ENCODE peak calls at places on chromosome 21, in eight cellular contexts. V is HCT116, U is thoracic aorta, O is H9, R is ovary, W is breast epithelium, N is endothelial cell, L is psoas muscle. G is an unnamed sample.

GRCh38 chr21:22311741-22312462 is 1313.7 kb downstream of the NCAM2 start:
- DNase-seq in U (no peak), L (no peak), N (no peak), W (no peak), V (no peak), R (no peak), O (no peak), G (no peak)

GRCh38 chr21:27196651-27197050 is 229.8 kb upstream of the ADAMTS5 start:
- DNase-seq in W (no peak), V (no peak), L (no peak), R (no peak), O (no peak), N (no peak), U (no peak), G (no peak)

GRCh38 chr21:40053007-40053406 is 185.8 kb downstream of the PCP4 start:
- DNase-seq in O (no peak), R (no peak), W (peak), V (no peak), U (peak), N (no peak), L (peak), G (no peak)

GRCh38 chr21:17406202-17406601 is 106.6 kb upstream of the CXADR start:
- DNase-seq in N (no peak), L (no peak), W (no peak), O (no peak), R (no peak), U (no peak), V (no peak), G (no peak)

GRCh38 chr21:25578070-25578961 is 29.0 kb downstream of the MRPL39 start:
- DNase-seq in O (no peak), N (no peak), L (no peak), W (no peak), U (no peak), R (no peak), V (no peak), G (no peak)

GRCh38 chr21:38538353-38538752 is 40.1 kb upstream of the ERG start:
- DNase-seq in L (no peak), N (no peak), W (no peak), U (no peak), V (no peak), O (no peak), R (no peak), G (no peak)

GRCh38 chr21:18677632-18678031 is 274.0 kb upstream of the TMPRSS15 start:
- DNase-seq in U (no peak), W (no peak), O (no peak), R (no peak), N (no peak), V (no peak), L (no peak), G (no peak)

GRCh38 chr21:22791986-22792560 is 1793.9 kb downstream of the NCAM2 start:
- DNase-seq in U (no peak), W (no peak), N (peak), L (no peak), V (no peak), O (no peak), R (no peak), G (no peak)

GRCh38 chr21:42847726-42848125 is 31.6 kb downstream of the WDR4 start:
- DNase-seq in L (no peak), W (no peak), O (no peak), R (no peak), V (no peak), N (no peak), U (no peak), G (no peak)

GRCh38 chr21:44011774-44012473 is at the start of gene TRAPPC10:
- DNase-seq in O (peak), N (peak), R (peak), U (peak), V (peak), W (peak), L (peak), G (peak)

GRCh38 chr21:44010429-44010828 is 1.7 kb upstream of the TRAPPC10 start:
- DNase-seq in V (no peak), O (peak), W (no peak), N (no peak), R (no peak), L (no peak), U (no peak), G (no peak)

GRCh38 chr21:44011123-44011773 is 861 bp upstream of the TRAPPC10 start:
- DNase-seq in U (no peak), R (no peak), L (no peak), N (no peak), V (no peak), W (no peak), O (peak), G (no peak)

GRCh38 chr21:44013380-44014088 is 1.4 kb downstream of the TRAPPC10 start:
- DNase-seq in N (peak), V (no peak), L (no peak), W (no peak), O (no peak), R (no peak), U (no peak), G (no peak)

GRCh38 chr21:44012474-44013379 is 618 bp downstream of the TRAPPC10 start:
- DNase-seq in V (no peak), O (peak), R (peak), U (no peak), N (peak), L (peak), W (peak), G (no peak)
- TF ChIP-seq CTCF in V (no peak), O (peak), R (no peak), U (no peak), N (peak), L (no peak), W (no peak), G (no peak)

DNA sequence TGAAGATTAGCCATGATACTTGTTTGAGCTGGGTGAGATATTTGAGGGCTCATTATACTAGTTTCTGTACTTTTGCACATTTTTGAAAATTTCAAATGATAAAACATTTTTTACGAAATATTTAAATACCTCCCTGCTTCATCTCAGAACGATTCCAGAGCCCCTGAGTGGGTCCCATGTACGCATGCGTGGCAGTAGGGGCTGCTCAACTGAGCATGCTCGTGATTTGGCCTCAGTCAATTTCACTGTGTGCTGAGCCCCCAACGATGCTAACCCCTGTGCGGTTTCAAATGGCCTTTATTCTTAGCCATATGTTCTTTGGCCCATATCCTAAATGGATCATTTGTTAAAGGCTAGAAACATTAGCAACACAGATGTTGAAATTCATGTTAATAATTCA is 108.0 kb downstream of the MRPS6 start:
- DNase-seq in R (no peak), V (no peak), L (no peak), O (no peak), N (no peak), W (no peak), U (no peak), G (no peak)
- TF ChIP-seq CTCF in R (no peak), V (no peak), L (no peak), O (no peak), N (no peak), W (no peak), U (no peak), G (no peak)

GRCh38 chr21:31866077-31866511 is 6.7 kb upstream of the HUNK start:
- DNase-seq in R (peak), U (peak), W (peak), O (peak), V (peak), N (peak), L (peak), G (no peak)
- TF ChIP-seq CTCF in R (peak), U (peak), W (peak), O (peak), V (peak), N (peak), L (peak), G (peak)

GRCh38 chr21:45695086-45695485 is 51.6 kb downstream of the PCBP3 start:
- DNase-seq in R (no peak), O (peak), U (no peak), V (no peak), N (peak), W (no peak), L (no peak), G (no peak)
- TF ChIP-seq CTCF in R (no peak), O (peak), U (no peak), V (no peak), N (no peak), W (no peak), L (no peak), G (no peak)

GRCh38 chr21:41199123-41199522 is 31.2 kb downstream of the BACE2 start:
- DNase-seq in R (no peak), U (no peak), W (no peak), V (no peak), O (no peak), L (no peak), N (no peak), G (no peak)
- TF ChIP-seq CTCF in R (no peak), U (no peak), W (no peak), V (no peak), O (no peak), L (no peak), N (no peak), G (no peak)

GRCh38 chr21:29299906-29300546 is 1.3 kb downstream of the BACH1 start:
- DNase-seq in O (peak), R (peak), U (no peak), V (peak), N (peak), W (no peak), L (peak), G (peak)

GRCh38 chr21:29296452-29296851 is 2.3 kb upstream of the BACH1 start:
- DNase-seq in R (no peak), O (no peak), V (no peak), L (no peak), N (no peak), U (no peak), W (no peak), G (no peak)

GRCh38 chr21:29298348-29299045 is at the start of gene BACH1:
- DNase-seq in V (peak), W (peak), U (peak), R (peak), N (peak), L (peak), O (peak), G (peak)

GRCh38 chr21:29299046-29299905 is 554 bp downstream of the BACH1 start:
- DNase-seq in O (no peak), R (peak), N (peak), U (peak), W (peak), V (no peak), L (peak), G (no peak)

GRCh38 chr21:29297483-29298347 is 1.0 kb upstream of the BACH1 start:
- DNase-seq in U (no peak), R (no peak), V (no peak), L (peak), O (no peak), N (no peak), W (no peak), G (no peak)
- TF ChIP-seq CTCF in U (no peak), R (no peak), V (no peak), L (no peak), O (no peak), N (no peak), W (no peak), G (no peak)

GRCh38 chr21:35926003-35926541 is 134.3 kb downstream of the SETD4 start:
- DNase-seq in N (no peak), W (no peak), V (no peak), L (no peak), U (no peak), O (no peak), R (no peak), G (no peak)
- TF ChIP-seq CTCF in N (no peak), W (no peak), V (no peak), L (no peak), U (no peak), O (no peak), R (no peak), G (no peak)

G was measured in AG09309.